ENCODE peak calls at places on chromosomes 12 and 14, in eight cellular contexts. Z is nucleus accumbens; Y is H54; G is lung; U is activated CD4-positive, alpha-beta T cell treated with anti-CD3 and anti-CD28 coated beads, Interleukin-2, amount 50 U/mL, for 24 hours; J is endothelial cell; M is smooth muscle cell of the brain vasculature; I is substantia nigra. Q is an unnamed sample.
A peak's percentile ranks its signal among the peaks of the same experiment; 100 is the strongest.

GRCh38 chr12:117312770-117313169 is 48.7 kb downstream of the NOS1 start:
- DNase-seq in Z (no peak), Y (no peak), G (no peak), U (no peak), J (no peak), M (no peak), I (no peak), Q (no peak)

GRCh38 chr14:71932229-71932951 is at the start of gene RGS6:
- DNase-seq in Z (no peak), Y (no peak), G (peak; percentile 29), U (no peak), J (peak; percentile 66), M (no peak), I (no peak), Q (peak; percentile 95)

GRCh38 chr12:114328292-114328691 is 77.7 kb downstream of the TBX5 start:
- DNase-seq in Z (no peak), Y (no peak), G (no peak), U (no peak), J (no peak), M (no peak), I (no peak), Q (no peak)

GRCh38 chr12:13735756-13736155 is 245.6 kb downstream of the GRIN2B start:
- DNase-seq in Z (no peak), Y (no peak), G (no peak), U (no peak), J (no peak), M (no peak), I (no peak), Q (no peak)

GRCh38 chr12:46701356-46701755 is 124.4 kb downstream of the SLC38A4 start:
- DNase-seq in Z (no peak), Y (no peak), G (no peak), U (no peak), J (no peak), M (no peak), I (no peak), Q (no peak)

GRCh38 chr12:65168606-65169310 is 625 bp upstream of the LEMD3 start:
- DNase-seq in Z (no peak), Y (no peak), G (no peak), U (no peak), J (no peak), M (no peak), I (no peak), Q (no peak)

GRCh38 chr12:28958553-28959195 is 190.4 kb upstream of the FAR2 start:
- DNase-seq in Z (no peak), Y (no peak), G (no peak), U (no peak), J (no peak), M (no peak), I (no peak), Q (no peak)

GRCh38 chr12:12951504-12951903 is 466 bp downstream of the GPRC5D start:
- DNase-seq in Z (no peak), Y (no peak), G (no peak), U (no peak), J (no peak), M (no peak), I (no peak), Q (no peak)

GRCh38 chr12:110314308-110314707 is 33.3 kb downstream of the ATP2A2 start:
- DNase-seq in Z (no peak), Y (no peak), G (no peak), U (no peak), J (no peak), M (no peak), I (no peak), Q (no peak)

GRCh38 chr12:90905691-90906370 is 49.1 kb downstream of the CCER1 start:
- DNase-seq in Z (no peak), Y (no peak), G (no peak), U (no peak), J (no peak), M (no peak), I (no peak), Q (no peak)

GRCh38 chr14:99996951-99997571 is 68.2 kb upstream of the EVL start:
- DNase-seq in Z (no peak), Y (no peak), G (no peak), U (no peak), J (no peak), M (no peak), I (no peak), Q (no peak)

GRCh38 chr12:121089031-121089812 is 43.5 kb upstream of the P2RX7 start:
- DNase-seq in Z (no peak), Y (no peak), G (no peak), U (no peak), J (no peak), M (no peak), I (no peak), Q (no peak)

GRCh38 chr12:100403446-100403845 is 46.6 kb downstream of the SLC17A8 start:
- DNase-seq in Z (no peak), Y (no peak), G (no peak), U (no peak), J (no peak), M (no peak), I (no peak), Q (no peak)

GRCh38 chr12:105946541-105946940 is 192.2 kb downstream of the NUAK1 start:
- DNase-seq in Z (no peak), Y (no peak), G (no peak), U (no peak), J (no peak), M (no peak), I (no peak), Q (no peak)

GRCh38 chr14:70898346-70898745 is 8.9 kb upstream of the PCNX1 start:
- DNase-seq in Z (no peak), Y (no peak), G (no peak), U (no peak), J (no peak), M (no peak), I (no peak), Q (no peak)

GRCh38 chr12:70733385-70733784 is 96.2 kb upstream of the PTPRB start:
- DNase-seq in Z (no peak), Y (peak; percentile 44), G (no peak), U (no peak), J (peak; percentile 32), M (peak; percentile 35), I (no peak), Q (peak; percentile 72)